ENCODE peak calls at places on chromosomes 2 and 18, in six cellular contexts. One of them, this sample, is unnamed.

GRCh38 chr2:127121776-127122176 is 14.8 kb upstream of the BIN1 start:
- DNase-seq in tibial artery: peak; percentile 62
- DNase-seq in H9: no peak
- DNase-seq in mucosa of descending colon: peak; percentile 2
- DNase-seq in heart left ventricle: peak; percentile 62
- DNase-seq in IMR-90: no peak
- DNase-seq in this sample: no peak

GRCh38 chr2:67322361-67323001 is 74.7 kb upstream of the ETAA1 start:
- DNase-seq in tibial artery: peak; percentile 34
- DNase-seq in H9: peak; percentile 78
- DNase-seq in mucosa of descending colon: peak; percentile 10
- DNase-seq in heart left ventricle: peak; percentile 57
- DNase-seq in IMR-90: peak; percentile 76
- DNase-seq in this sample: peak; percentile 45

GRCh38 chr2:69577467-69578200 is 65.9 kb downstream of the AAK1 start:
- DNase-seq in tibial artery: no peak
- DNase-seq in H9: no peak
- DNase-seq in mucosa of descending colon: no peak
- DNase-seq in heart left ventricle: no peak
- DNase-seq in IMR-90: no peak
- DNase-seq in this sample: no peak

GRCh38 chr18:34976534-34976898 is 64.7 kb upstream of the MAPRE2 start:
- DNase-seq in tibial artery: peak; percentile 20
- DNase-seq in H9: no peak
- DNase-seq in mucosa of descending colon: no peak
- DNase-seq in heart left ventricle: no peak
- DNase-seq in IMR-90: no peak
- DNase-seq in this sample: no peak

GRCh38 chr2:262117-262516 is 1.7 kb downstream of the SH3YL1 start:
- DNase-seq in tibial artery: no peak
- DNase-seq in H9: no peak
- DNase-seq in mucosa of descending colon: no peak
- DNase-seq in heart left ventricle: no peak
- DNase-seq in IMR-90: no peak
- DNase-seq in this sample: no peak

GRCh38 chr2:231295363-231295655 is 96.9 kb downstream of the ARMC9 start:
- DNase-seq in tibial artery: no peak
- DNase-seq in H9: no peak
- DNase-seq in mucosa of descending colon: peak; percentile 2
- DNase-seq in heart left ventricle: no peak
- DNase-seq in IMR-90: no peak
- DNase-seq in this sample: no peak

GRCh38 chr2:154686162-154686561 is 12.3 kb upstream of the KCNJ3 start:
- DNase-seq in tibial artery: no peak
- DNase-seq in H9: no peak
- DNase-seq in mucosa of descending colon: no peak
- DNase-seq in heart left ventricle: no peak
- DNase-seq in IMR-90: no peak
- DNase-seq in this sample: no peak

GRCh38 chr18:11119962-11120361 is 29.4 kb downstream of the PIEZO2 start:
- DNase-seq in tibial artery: no peak
- DNase-seq in H9: no peak
- DNase-seq in mucosa of descending colon: no peak
- DNase-seq in heart left ventricle: no peak
- DNase-seq in IMR-90: no peak
- DNase-seq in this sample: no peak

GRCh38 chr2:162118166-162119031 is 33.6 kb downstream of the GCG start:
- DNase-seq in tibial artery: no peak
- DNase-seq in H9: no peak
- DNase-seq in mucosa of descending colon: no peak
- DNase-seq in heart left ventricle: no peak
- DNase-seq in IMR-90: peak; percentile 78
- DNase-seq in this sample: no peak

GRCh38 chr2:215432759-215433594 is 2.9 kb downstream of the FN1 start:
- DNase-seq in tibial artery: no peak
- DNase-seq in H9: no peak
- DNase-seq in mucosa of descending colon: no peak
- DNase-seq in heart left ventricle: no peak
- DNase-seq in IMR-90: no peak
- DNase-seq in this sample: no peak

GRCh38 chr2:60819155-60819862 is 62.1 kb upstream of the REL start:
- DNase-seq in tibial artery: no peak
- DNase-seq in H9: no peak
- DNase-seq in mucosa of descending colon: peak; percentile 46
- DNase-seq in heart left ventricle: no peak
- DNase-seq in IMR-90: no peak
- DNase-seq in this sample: no peak

GRCh38 chr2:100257939-100258338 is 64.4 kb downstream of the LONRF2 start:
- DNase-seq in tibial artery: no peak
- DNase-seq in H9: no peak
- DNase-seq in mucosa of descending colon: no peak
- DNase-seq in heart left ventricle: no peak
- DNase-seq in IMR-90: peak; percentile 53
- DNase-seq in this sample: no peak

GRCh38 chr2:24269270-24269669 is 91.1 kb downstream of the ITSN2 start:
- DNase-seq in tibial artery: no peak
- DNase-seq in H9: no peak
- DNase-seq in mucosa of descending colon: no peak
- DNase-seq in heart left ventricle: no peak
- DNase-seq in IMR-90: peak; percentile 26
- DNase-seq in this sample: no peak

GRCh38 chr2:174965992-174966789 is 39.0 kb downstream of the CHN1 start:
- DNase-seq in tibial artery: no peak
- DNase-seq in H9: no peak
- DNase-seq in mucosa of descending colon: no peak
- DNase-seq in heart left ventricle: no peak
- DNase-seq in IMR-90: peak; percentile 42
- DNase-seq in this sample: no peak

GRCh38 chr18:75884728-75885127 is 457.2 kb upstream of the SMIM21 start:
- DNase-seq in tibial artery: no peak
- DNase-seq in H9: peak; percentile 39
- DNase-seq in mucosa of descending colon: no peak
- DNase-seq in heart left ventricle: no peak
- DNase-seq in IMR-90: no peak
- DNase-seq in this sample: no peak

GRCh38 chr2:124778076-124778475 is 753.0 kb downstream of the CNTNAP5 start:
- DNase-seq in tibial artery: no peak
- DNase-seq in H9: no peak
- DNase-seq in mucosa of descending colon: no peak
- DNase-seq in heart left ventricle: no peak
- DNase-seq in IMR-90: peak; percentile 46
- DNase-seq in this sample: no peak

GRCh38 chr18:77250501-77250925 is 865 bp downstream of the GALR1 start:
- DNase-seq in tibial artery: no peak
- DNase-seq in H9: peak; percentile 56
- DNase-seq in mucosa of descending colon: no peak
- DNase-seq in heart left ventricle: no peak
- DNase-seq in IMR-90: no peak
- DNase-seq in this sample: no peak

GRCh38 chr18:2050016-2050415 is 521.3 kb downstream of the METTL4 start:
- DNase-seq in tibial artery: no peak
- DNase-seq in H9: no peak
- DNase-seq in mucosa of descending colon: no peak
- DNase-seq in heart left ventricle: no peak
- DNase-seq in IMR-90: no peak
- DNase-seq in this sample: no peak

GRCh38 chr2:43450617-43451016 is 145.2 kb downstream of the THADA start:
- DNase-seq in tibial artery: no peak
- DNase-seq in H9: no peak
- DNase-seq in mucosa of descending colon: no peak
- DNase-seq in heart left ventricle: no peak
- DNase-seq in IMR-90: no peak
- DNase-seq in this sample: no peak

GRCh38 chr2:40130251-40130994 is 321.5 kb downstream of the SLC8A1 start:
- DNase-seq in tibial artery: no peak
- DNase-seq in H9: no peak
- DNase-seq in mucosa of descending colon: no peak
- DNase-seq in heart left ventricle: no peak
- DNase-seq in IMR-90: peak; percentile 77
- DNase-seq in this sample: no peak

DNA sequence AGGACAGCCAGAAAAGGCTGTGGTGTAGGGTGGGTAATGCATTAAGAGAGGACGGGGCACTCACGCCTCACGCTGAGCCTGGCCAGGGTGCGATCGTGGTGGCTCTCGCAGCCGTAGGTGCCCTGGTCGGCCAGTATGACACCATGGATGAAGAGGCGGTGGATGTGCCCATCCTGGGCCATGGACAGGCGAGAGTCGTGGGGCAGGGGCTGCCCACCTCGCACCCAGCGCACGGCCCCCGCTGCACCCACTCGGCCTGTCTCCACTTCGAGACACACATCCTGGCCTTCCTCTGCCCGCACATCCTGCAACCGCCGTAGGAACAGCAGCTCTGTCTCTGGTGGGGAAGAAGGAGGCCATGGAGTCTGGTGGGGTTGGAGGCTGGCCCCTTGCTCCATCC is 12.1 kb downstream of the TMEM198 start:
- DNase-seq in tibial artery: no peak
- DNase-seq in H9: no peak
- DNase-seq in mucosa of descending colon: no peak
- DNase-seq in heart left ventricle: peak; percentile 53
- DNase-seq in IMR-90: no peak
- DNase-seq in this sample: no peak
- H3K9me3 ChIP-seq in tibial artery: no peaks in the 10 kb centered on the region
- H3K9me3 ChIP-seq in H9: no peaks in the 10 kb centered on the region
- H3K9me3 ChIP-seq in mucosa of descending colon: no peaks in the 10 kb centered on the region
- H3K9me3 ChIP-seq in heart left ventricle: no peaks in the 10 kb centered on the region
- H3K9me3 ChIP-seq in IMR-90: no peaks in the 10 kb centered on the region
- H3K9me3 ChIP-seq in this sample: no peaks in the 10 kb centered on the region

DNA sequence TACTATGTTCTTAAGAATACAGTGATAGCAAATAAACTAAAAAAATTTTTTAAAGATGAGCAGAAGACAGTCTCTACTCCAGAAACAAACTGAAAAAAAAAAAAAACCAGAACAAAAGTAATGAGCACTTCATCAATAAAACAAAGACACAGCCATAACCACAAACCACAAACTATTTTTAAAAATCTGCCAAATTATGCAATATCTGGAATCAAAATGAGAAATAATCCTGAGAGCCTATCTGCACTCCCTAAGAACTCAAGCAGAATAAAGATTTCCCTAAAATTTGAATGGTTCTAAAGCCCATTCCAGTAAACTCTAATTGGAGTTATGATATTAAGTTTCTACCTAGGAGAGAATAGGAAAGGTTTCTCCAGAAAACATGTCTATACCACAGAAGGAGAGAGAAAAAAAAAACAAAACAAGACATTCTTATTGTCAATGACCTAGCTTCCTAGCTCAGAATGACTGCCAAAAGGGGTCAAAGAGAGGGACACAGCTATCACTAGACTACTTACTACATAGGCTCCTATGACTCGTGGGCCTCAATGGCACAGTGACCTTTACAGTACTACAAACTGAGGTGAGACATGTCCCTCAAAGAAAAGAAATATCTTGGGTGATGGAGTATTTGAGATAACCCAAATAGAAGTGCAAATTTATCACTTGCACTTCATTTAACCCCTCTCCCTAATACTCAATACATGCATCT is 262.8 kb downstream of the ZEB2 start:
- DNase-seq in tibial artery: no peak
- DNase-seq in H9: no peak
- DNase-seq in mucosa of descending colon: no peak
- DNase-seq in heart left ventricle: no peak
- DNase-seq in IMR-90: peak; percentile 34
- DNase-seq in this sample: no peak
- H3K9me3 ChIP-seq in tibial artery: peaks cover 22% of the 10 kb centered on the region
- H3K9me3 ChIP-seq in H9: peaks cover 25% of the 10 kb centered on the region
- H3K9me3 ChIP-seq in mucosa of descending colon: peaks cover 29% of the 10 kb centered on the region
- H3K9me3 ChIP-seq in heart left ventricle: peaks cover 37% of the 10 kb centered on the region
- H3K9me3 ChIP-seq in IMR-90: peaks cover 15% of the 10 kb centered on the region
- H3K9me3 ChIP-seq in this sample: peaks cover 5% of the 10 kb centered on the region

GRCh38 chr2:240526521-240526920 is 31.3 kb downstream of the ANKMY1 start:
- DNase-seq in tibial artery: no peak
- DNase-seq in H9: no peak
- DNase-seq in mucosa of descending colon: no peak
- DNase-seq in heart left ventricle: no peak
- DNase-seq in IMR-90: no peak
- DNase-seq in this sample: no peak
- H3K9me3 ChIP-seq in tibial artery: no peaks in the 10 kb centered on the region
- H3K9me3 ChIP-seq in H9: peaks cover 25% of the 10 kb centered on the region
- H3K9me3 ChIP-seq in mucosa of descending colon: peaks cover 24% of the 10 kb centered on the region
- H3K9me3 ChIP-seq in heart left ventricle: peaks cover 2% of the 10 kb centered on the region
- H3K9me3 ChIP-seq in IMR-90: peaks cover 21% of the 10 kb centered on the region
- H3K9me3 ChIP-seq in this sample: peaks cover 4% of the 10 kb centered on the region

DNA sequence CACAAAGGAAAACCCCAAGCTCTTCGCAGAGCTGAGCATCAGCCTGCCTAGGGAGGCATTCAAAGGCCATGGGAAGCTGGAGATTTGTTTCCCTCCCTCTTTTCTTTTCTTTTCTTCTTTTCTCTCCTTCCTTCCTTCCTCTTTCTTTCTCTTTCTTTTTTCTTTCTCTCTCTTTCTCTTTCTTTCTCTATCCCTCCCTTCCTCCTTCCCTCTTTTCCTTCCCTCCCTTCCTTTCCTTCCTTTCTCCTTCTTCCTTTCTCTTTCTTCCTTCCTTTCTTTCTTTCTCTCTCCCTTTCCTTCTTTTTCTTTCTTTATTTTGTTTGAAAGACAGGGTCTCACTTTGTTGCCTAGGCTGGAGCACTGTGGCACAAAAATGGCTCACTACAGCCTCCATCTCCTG is 168.4 kb upstream of the ARL4C start:
- DNase-seq in tibial artery: no peak
- DNase-seq in H9: no peak
- DNase-seq in mucosa of descending colon: no peak
- DNase-seq in heart left ventricle: no peak
- DNase-seq in IMR-90: no peak
- DNase-seq in this sample: no peak
- H3K9me3 ChIP-seq in tibial artery: no peaks in the 10 kb centered on the region
- H3K9me3 ChIP-seq in H9: peaks cover 8% of the 10 kb centered on the region
- H3K9me3 ChIP-seq in mucosa of descending colon: no peaks in the 10 kb centered on the region
- H3K9me3 ChIP-seq in heart left ventricle: no peaks in the 10 kb centered on the region
- H3K9me3 ChIP-seq in IMR-90: peaks cover 12% of the 10 kb centered on the region
- H3K9me3 ChIP-seq in this sample: no peaks in the 10 kb centered on the region

GRCh38 chr2:57218206-57218605 is 828.4 kb upstream of the VRK2 start:
- DNase-seq in tibial artery: no peak
- DNase-seq in H9: no peak
- DNase-seq in mucosa of descending colon: no peak
- DNase-seq in heart left ventricle: peak; percentile 70
- DNase-seq in IMR-90: no peak
- DNase-seq in this sample: no peak
- H3K9me3 ChIP-seq in tibial artery: peaks cover 18% of the 10 kb centered on the region
- H3K9me3 ChIP-seq in H9: peaks cover 11% of the 10 kb centered on the region
- H3K9me3 ChIP-seq in mucosa of descending colon: peaks cover 37% of the 10 kb centered on the region
- H3K9me3 ChIP-seq in heart left ventricle: peaks cover 24% of the 10 kb centered on the region
- H3K9me3 ChIP-seq in IMR-90: peaks cover 15% of the 10 kb centered on the region
- H3K9me3 ChIP-seq in this sample: no peaks in the 10 kb centered on the region

GRCh38 chr2:211026109-211026508 is 469.7 kb downstream of the CPS1 start:
- DNase-seq in tibial artery: no peak
- DNase-seq in H9: no peak
- DNase-seq in mucosa of descending colon: no peak
- DNase-seq in heart left ventricle: no peak
- DNase-seq in IMR-90: no peak
- DNase-seq in this sample: no peak
- H3K9me3 ChIP-seq in tibial artery: peaks cover 18% of the 10 kb centered on the region
- H3K9me3 ChIP-seq in H9: no peaks in the 10 kb centered on the region
- H3K9me3 ChIP-seq in mucosa of descending colon: peaks cover 19% of the 10 kb centered on the region
- H3K9me3 ChIP-seq in heart left ventricle: peaks cover 36% of the 10 kb centered on the region
- H3K9me3 ChIP-seq in IMR-90: peaks cover 7% of the 10 kb centered on the region
- H3K9me3 ChIP-seq in this sample: peaks cover 3% of the 10 kb centered on the region

GRCh38 chr2:239576784-239577183 is 176.0 kb upstream of the HDAC4 start:
- DNase-seq in tibial artery: no peak
- DNase-seq in H9: no peak
- DNase-seq in mucosa of descending colon: no peak
- DNase-seq in heart left ventricle: no peak
- DNase-seq in IMR-90: no peak
- DNase-seq in this sample: no peak
- H3K9me3 ChIP-seq in tibial artery: no peaks in the 10 kb centered on the region
- H3K9me3 ChIP-seq in H9: no peaks in the 10 kb centered on the region
- H3K9me3 ChIP-seq in mucosa of descending colon: no peaks in the 10 kb centered on the region
- H3K9me3 ChIP-seq in heart left ventricle: no peaks in the 10 kb centered on the region
- H3K9me3 ChIP-seq in IMR-90: peaks cover 30% of the 10 kb centered on the region
- H3K9me3 ChIP-seq in this sample: no peaks in the 10 kb centered on the region

GRCh38 chr18:13700153-13700552 is 26.2 kb downstream of the FAM210A start:
- DNase-seq in tibial artery: no peak
- DNase-seq in H9: no peak
- DNase-seq in mucosa of descending colon: no peak
- DNase-seq in heart left ventricle: no peak
- DNase-seq in IMR-90: no peak
- DNase-seq in this sample: no peak
- H3K9me3 ChIP-seq in tibial artery: no peaks in the 10 kb centered on the region
- H3K9me3 ChIP-seq in H9: peaks cover 21% of the 10 kb centered on the region
- H3K9me3 ChIP-seq in mucosa of descending colon: peaks cover 38% of the 10 kb centered on the region
- H3K9me3 ChIP-seq in heart left ventricle: peaks cover 6% of the 10 kb centered on the region
- H3K9me3 ChIP-seq in IMR-90: peaks cover 8% of the 10 kb centered on the region
- H3K9me3 ChIP-seq in this sample: peaks cover 20% of the 10 kb centered on the region

This sample was measured in RWPE2.